ENCODE peak calls at places on chromosome 4, in eight cellular contexts. E is glutamatergic neuron, Z is prostate gland, Q is heart right ventricle, N is IMR-90, O is thoracic aorta, D is endothelial cell, F is breast epithelium. I is an unnamed sample.

GRCh38 chr4:88419874-88420273 is 37.0 kb upstream of the HERC5 start:
- DNase-seq in E (no peak), Z (no peak), Q (no peak), N (no peak), O (no peak), D (no peak), F (no peak), I (no peak)

GRCh38 chr4:99437686-99438577 is 2.8 kb upstream of the ADH7 start:
- DNase-seq in E (no peak), Z (peak; percentile 38), Q (no peak), N (no peak), O (no peak), D (no peak), F (no peak), I (no peak)

GRCh38 chr4:172819353-172819752 is 349.3 kb upstream of the GALNT7 start:
- DNase-seq in E (no peak), Z (no peak), Q (no peak), N (no peak), O (no peak), D (no peak), F (no peak), I (no peak)

GRCh38 chr4:175470141-175470540 is 341.9 kb downstream of the GPM6A start:
- DNase-seq in E (no peak), Z (no peak), Q (no peak), N (peak; percentile 15), O (no peak), D (no peak), F (no peak), I (no peak)

GRCh38 chr4:3290889-3291321 is 1.9 kb upstream of the RGS12 start:
- DNase-seq in E (no peak), Z (no peak), Q (no peak), N (no peak), O (no peak), D (no peak), F (no peak), I (no peak)

GRCh38 chr4:105556175-105556574 is 3.8 kb downstream of the ARHGEF38 start:
- DNase-seq in E (no peak), Z (no peak), Q (no peak), N (no peak), O (no peak), D (no peak), F (no peak), I (no peak)

GRCh38 chr4:55251352-55251751 is 94.7 kb upstream of the SRD5A3 start:
- DNase-seq in E (no peak), Z (no peak), Q (no peak), N (no peak), O (no peak), D (no peak), F (no peak), I (no peak)

GRCh38 chr4:7193040-7193958 is 961 bp downstream of the SORCS2 start:
- DNase-seq in E (peak; percentile 46), Z (no peak), Q (no peak), N (no peak), O (no peak), D (no peak), F (peak; percentile 50), I (no peak)

GRCh38 chr4:157045507-157046127 is 30.3 kb upstream of the GLRB start:
- DNase-seq in E (no peak), Z (peak; percentile 22), Q (no peak), N (peak; percentile 80), O (peak; percentile 7), D (peak; percentile 20), F (no peak), I (no peak)

GRCh38 chr4:174210952-174211490 is 72.4 kb downstream of the FBXO8 start:
- DNase-seq in E (no peak), Z (no peak), Q (no peak), N (peak; percentile 62), O (no peak), D (no peak), F (no peak), I (no peak)

GRCh38 chr4:48710446-48711209 is 69.5 kb downstream of the FRYL start:
- DNase-seq in E (no peak), Z (no peak), Q (no peak), N (peak; percentile 4), O (no peak), D (no peak), F (no peak), I (no peak)

GRCh38 chr4:7135389-7135746 is 57.0 kb upstream of the SORCS2 start:
- DNase-seq in E (no peak), Z (no peak), Q (peak; percentile 39), N (peak; percentile 55), O (no peak), D (no peak), F (no peak), I (no peak)

GRCh38 chr4:187999406-187999932 is 3.9 kb downstream of the ZFP42 start:
- DNase-seq in E (no peak), Z (no peak), Q (no peak), N (peak; percentile 18), O (no peak), D (no peak), F (no peak), I (no peak)

GRCh38 chr4:109359040-109359646 is 56.7 kb upstream of the COL25A1 start:
- DNase-seq in E (no peak), Z (no peak), Q (no peak), N (no peak), O (no peak), D (no peak), F (no peak), I (no peak)

GRCh38 chr4:145619639-145619996 is 433 bp downstream of the MMAA start:
- DNase-seq in E (no peak), Z (peak; percentile 45), Q (peak; percentile 37), N (peak; percentile 57), O (peak; percentile 16), D (peak; percentile 16), F (peak; percentile 52), I (no peak)

GRCh38 chr4:212438-213174 is 88.3 kb downstream of the ZNF718 start:
- DNase-seq in E (peak; percentile 90), Z (peak; percentile 52), Q (peak; percentile 89), N (peak; percentile 71), O (peak; percentile 18), D (peak; percentile 82), F (peak; percentile 81), I (no peak)

GRCh38 chr4:173700650-173701049 is 170.6 kb upstream of the HAND2 start:
- DNase-seq in E (no peak), Z (no peak), Q (no peak), N (no peak), O (no peak), D (no peak), F (no peak), I (no peak)

GRCh38 chr4:183284965-183285364 is 35.1 kb downstream of the CLDN22 start:
- DNase-seq in E (no peak), Z (no peak), Q (no peak), N (peak; percentile 95), O (no peak), D (no peak), F (no peak), I (no peak)

GRCh38 chr4:131302108-131302507 is 1847.0 kb upstream of the PCDH10 start:
- DNase-seq in E (no peak), Z (no peak), Q (no peak), N (no peak), O (no peak), D (no peak), F (no peak), I (no peak)

GRCh38 chr4:176335421-176335820 is 15.7 kb downstream of the SPCS3 start:
- DNase-seq in E (no peak), Z (no peak), Q (no peak), N (peak; percentile 79), O (no peak), D (no peak), F (no peak), I (no peak)

GRCh38 chr4:79682161-79682560 is 274.1 kb upstream of the GK2 start:
- DNase-seq in E (no peak), Z (no peak), Q (no peak), N (peak; percentile 67), O (no peak), D (no peak), F (no peak), I (no peak)

GRCh38 chr4:185752881-185753280 is 59.1 kb downstream of the SORBS2 start:
- DNase-seq in E (no peak), Z (no peak), Q (no peak), N (no peak), O (no peak), D (no peak), F (no peak), I (no peak)

GRCh38 chr4:77358315-77358928 is 201.4 kb downstream of the CCNG2 start:
- DNase-seq in E (no peak), Z (peak; percentile 35), Q (peak; percentile 21), N (peak; percentile 40), O (no peak), D (peak; percentile 36), F (no peak), I (no peak)
- TF ChIP-seq CTCF in E (peak; percentile 71), Z (no peak), Q (peak; percentile 63), N (peak; percentile 61), O (peak; percentile 51), D (peak; percentile 66), F (peak; percentile 38), I (peak; percentile 83)

GRCh38 chr4:123484291-123484926 is 87.8 kb downstream of the SPRY1 start:
- DNase-seq in E (no peak), Z (no peak), Q (no peak), N (peak; percentile 42), O (no peak), D (no peak), F (no peak), I (no peak)
- TF ChIP-seq CTCF in E (no peak), Z (no peak), Q (no peak), N (no peak), O (no peak), D (no peak), F (no peak), I (no peak)

GRCh38 chr4:118950929-118951570 is 62.4 kb downstream of the SYNPO2 start:
- DNase-seq in E (no peak), Z (no peak), Q (no peak), N (no peak), O (no peak), D (no peak), F (no peak), I (no peak)

GRCh38 chr4:118957683-118958082 is 69.0 kb downstream of the SYNPO2 start:
- DNase-seq in E (no peak), Z (no peak), Q (no peak), N (no peak), O (no peak), D (no peak), F (no peak), I (no peak)

GRCh38 chr4:118955515-118955914 is 66.9 kb downstream of the SYNPO2 start:
- DNase-seq in E (no peak), Z (no peak), Q (no peak), N (no peak), O (no peak), D (no peak), F (no peak), I (no peak)

GRCh38 chr4:118953276-118953675 is 64.6 kb downstream of the SYNPO2 start:
- DNase-seq in E (no peak), Z (no peak), Q (no peak), N (no peak), O (no peak), D (no peak), F (no peak), I (no peak)

GRCh38 chr4:118954246-118954645 is 65.6 kb downstream of the SYNPO2 start:
- DNase-seq in E (no peak), Z (no peak), Q (no peak), N (peak; percentile 42), O (no peak), D (no peak), F (no peak), I (no peak)
- TF ChIP-seq CTCF in E (no peak), Z (no peak), Q (no peak), N (peak; percentile 42), O (no peak), D (no peak), F (no peak), I (peak; percentile 75)

GRCh38 chr4:100935090-100935489 is 412.2 kb downstream of the PPP3CA start:
- DNase-seq in E (no peak), Z (no peak), Q (no peak), N (peak; percentile 2), O (no peak), D (no peak), F (no peak), I (no peak)
- TF ChIP-seq CTCF in E (no peak), Z (no peak), Q (no peak), N (peak; percentile 15), O (no peak), D (peak; percentile 28), F (no peak), I (peak; percentile 69)